ENCODE peak calls at places on chromosome 1, in seven cellular contexts. One of them, this sample, is unnamed.

GRCh38 chr1:57017717-57018116 is 51.9 kb upstream of the C8B start:
- DNase-seq in HTR-8/SVneo: no peak
- DNase-seq in HS-5: no peak
- DNase-seq in iris pigment epithelial cell: no peak
- DNase-seq in NCI-H2107: no peak
- DNase-seq in activated T-helper 1 cell treated with Interleukin-2 at 50 U/mL for 16 hours: no peak
- DNase-seq in Kasumi-1: no peak
- DNase-seq in this sample: no peak

GRCh38 chr1:44881011-44881632 is 38.1 kb upstream of the PTCH2 start:
- DNase-seq in iris pigment epithelial cell: peak; percentile 86
- DNase-seq in HS-5: no peak
- DNase-seq in NCI-H2107: no peak
- DNase-seq in HTR-8/SVneo: no peak
- DNase-seq in activated T-helper 1 cell treated with Interleukin-2 at 50 U/mL for 16 hours: no peak
- DNase-seq in Kasumi-1: no peak
- DNase-seq in this sample: peak; percentile 16

GRCh38 chr1:155305881-155306391 is 2.7 kb upstream of the FDPS start:
- DNase-seq in HS-5: no peak
- DNase-seq in iris pigment epithelial cell: no peak
- DNase-seq in activated T-helper 1 cell treated with Interleukin-2 at 50 U/mL for 16 hours: no peak
- DNase-seq in HTR-8/SVneo: no peak
- DNase-seq in Kasumi-1: no peak
- DNase-seq in NCI-H2107: no peak
- DNase-seq in this sample: no peak

GRCh38 chr1:154696001-154696400 is 88.0 kb upstream of the ADAR start:
- DNase-seq in HS-5: no peak
- DNase-seq in activated T-helper 1 cell treated with Interleukin-2 at 50 U/mL for 16 hours: no peak
- DNase-seq in iris pigment epithelial cell: no peak
- DNase-seq in NCI-H2107: no peak
- DNase-seq in Kasumi-1: no peak
- DNase-seq in HTR-8/SVneo: no peak
- DNase-seq in this sample: no peak

GRCh38 chr1:74703386-74704182 is 29.3 kb downstream of the CRYZ start:
- DNase-seq in HS-5: no peak
- DNase-seq in HTR-8/SVneo: no peak
- DNase-seq in Kasumi-1: no peak
- DNase-seq in NCI-H2107: no peak
- DNase-seq in activated T-helper 1 cell treated with Interleukin-2 at 50 U/mL for 16 hours: no peak
- DNase-seq in iris pigment epithelial cell: no peak
- DNase-seq in this sample: no peak

GRCh38 chr1:30727796-30728195 is 4.4 kb upstream of the MATN1 start:
- DNase-seq in HTR-8/SVneo: no peak
- DNase-seq in HS-5: no peak
- DNase-seq in NCI-H2107: no peak
- DNase-seq in iris pigment epithelial cell: peak; percentile 62
- DNase-seq in Kasumi-1: no peak
- DNase-seq in activated T-helper 1 cell treated with Interleukin-2 at 50 U/mL for 16 hours: no peak
- DNase-seq in this sample: no peak

GRCh38 chr1:23664837-23665795 is 26.5 kb upstream of the RPL11 start:
- DNase-seq in activated T-helper 1 cell treated with Interleukin-2 at 50 U/mL for 16 hours: no peak
- DNase-seq in NCI-H2107: peak; percentile 57
- DNase-seq in iris pigment epithelial cell: peak; percentile 34
- DNase-seq in HS-5: no peak
- DNase-seq in HTR-8/SVneo: peak; percentile 36
- DNase-seq in Kasumi-1: peak; percentile 45
- DNase-seq in this sample: no peak

GRCh38 chr1:198605426-198605825 is 33.4 kb upstream of the PTPRC start:
- DNase-seq in iris pigment epithelial cell: no peak
- DNase-seq in activated T-helper 1 cell treated with Interleukin-2 at 50 U/mL for 16 hours: no peak
- DNase-seq in NCI-H2107: no peak
- DNase-seq in Kasumi-1: no peak
- DNase-seq in HTR-8/SVneo: no peak
- DNase-seq in HS-5: no peak
- DNase-seq in this sample: no peak

GRCh38 chr1:91404151-91405012 is at the start of gene HFM1:
- DNase-seq in HS-5: peak; percentile 29
- DNase-seq in HTR-8/SVneo: peak; percentile 67
- DNase-seq in activated T-helper 1 cell treated with Interleukin-2 at 50 U/mL for 16 hours: no peak
- DNase-seq in Kasumi-1: peak; percentile 41
- DNase-seq in iris pigment epithelial cell: peak; percentile 74
- DNase-seq in NCI-H2107: peak; percentile 65
- DNase-seq in this sample: no peak

GRCh38 chr1:161021168-161021958 is 411 bp upstream of the F11R start:
- DNase-seq in HTR-8/SVneo: peak; percentile 74
- DNase-seq in activated T-helper 1 cell treated with Interleukin-2 at 50 U/mL for 16 hours: peak; percentile 81
- DNase-seq in Kasumi-1: peak; percentile 94
- DNase-seq in NCI-H2107: peak; percentile 98
- DNase-seq in HS-5: no peak
- DNase-seq in iris pigment epithelial cell: peak; percentile 59
- DNase-seq in this sample: no peak

GRCh38 chr1:185632659-185633428 is 101.3 kb upstream of the HMCN1 start:
- DNase-seq in HTR-8/SVneo: no peak
- DNase-seq in HS-5: no peak
- DNase-seq in iris pigment epithelial cell: peak; percentile 85
- DNase-seq in Kasumi-1: peak; percentile 73
- DNase-seq in NCI-H2107: no peak
- DNase-seq in activated T-helper 1 cell treated with Interleukin-2 at 50 U/mL for 16 hours: no peak
- DNase-seq in this sample: peak; percentile 47